ENCODE peak calls at places on chromosomes 11 and 22, in ten cellular contexts. One of them, this sample, is unnamed. For H3K4me1, the result is how much of the 10 kb centered on the place peaks cover.

GRCh38 chr11:47060807-47061206 is 115.9 kb downstream of the ARFGAP2 start:
- DNase-seq in neural progenitor cell: no peak
- DNase-seq in IMR-90: peak
- DNase-seq in breast epithelium: no peak
- DNase-seq in fibroblast of lung: no peak
- DNase-seq in CD8-positive, alpha-beta T cell: no peak
- DNase-seq in psoas muscle: no peak
- DNase-seq in A673: no peak
- DNase-seq in tibial nerve: no peak
- DNase-seq in lower lobe of right lung: no peak
- DNase-seq in this sample: no peak

GRCh38 chr22:35477911-35478582 is 62.6 kb upstream of the RASD2 start:
- DNase-seq in IMR-90: peak
- DNase-seq in breast epithelium: no peak
- DNase-seq in psoas muscle: peak
- DNase-seq in tibial nerve: no peak
- DNase-seq in A673: peak
- DNase-seq in lower lobe of right lung: no peak
- DNase-seq in fibroblast of lung: peak
- DNase-seq in CD8-positive, alpha-beta T cell: no peak
- DNase-seq in neural progenitor cell: no peak
- DNase-seq in this sample: no peak

GRCh38 chr11:80593981-80594380 is 1153.2 kb upstream of the TENM4 start:
- DNase-seq in psoas muscle: no peak
- DNase-seq in CD8-positive, alpha-beta T cell: no peak
- DNase-seq in tibial nerve: no peak
- DNase-seq in neural progenitor cell: no peak
- DNase-seq in A673: peak
- DNase-seq in lower lobe of right lung: no peak
- DNase-seq in fibroblast of lung: peak
- DNase-seq in breast epithelium: no peak
- DNase-seq in IMR-90: peak
- DNase-seq in this sample: no peak

GRCh38 chr11:33859306-33859705 is 32.6 kb downstream of the LMO2 start:
- DNase-seq in A673: no peak
- DNase-seq in CD8-positive, alpha-beta T cell: no peak
- DNase-seq in lower lobe of right lung: no peak
- DNase-seq in breast epithelium: no peak
- DNase-seq in fibroblast of lung: no peak
- DNase-seq in neural progenitor cell: no peak
- DNase-seq in psoas muscle: no peak
- DNase-seq in tibial nerve: no peak
- DNase-seq in IMR-90: no peak
- DNase-seq in this sample: no peak

GRCh38 chr22:48897638-48897954 is 930.1 kb downstream of the BRD1 start:
- DNase-seq in fibroblast of lung: no peak
- DNase-seq in neural progenitor cell: no peak
- DNase-seq in CD8-positive, alpha-beta T cell: no peak
- DNase-seq in IMR-90: no peak
- DNase-seq in lower lobe of right lung: no peak
- DNase-seq in tibial nerve: no peak
- DNase-seq in psoas muscle: no peak
- DNase-seq in breast epithelium: no peak
- DNase-seq in A673: no peak
- DNase-seq in this sample: peak

GRCh38 chr11:2769779-2770555 is 70.2 kb upstream of the KCNQ1OT1 start:
- DNase-seq in breast epithelium: peak
- DNase-seq in IMR-90: no peak
- DNase-seq in fibroblast of lung: no peak
- DNase-seq in neural progenitor cell: no peak
- DNase-seq in lower lobe of right lung: peak
- DNase-seq in psoas muscle: no peak
- DNase-seq in tibial nerve: peak
- DNase-seq in CD8-positive, alpha-beta T cell: peak
- DNase-seq in A673: no peak
- DNase-seq in this sample: peak

GRCh38 chr11:70229737-70230136 is 26.6 kb downstream of the FADD start:
- DNase-seq in psoas muscle: no peak
- DNase-seq in breast epithelium: no peak
- DNase-seq in tibial nerve: no peak
- DNase-seq in fibroblast of lung: no peak
- DNase-seq in IMR-90: no peak
- DNase-seq in lower lobe of right lung: no peak
- DNase-seq in A673: no peak
- DNase-seq in CD8-positive, alpha-beta T cell: no peak
- DNase-seq in neural progenitor cell: no peak
- DNase-seq in this sample: no peak

GRCh38 chr22:24426436-24426835 is 963 bp upstream of the ADORA2A start:
- DNase-seq in fibroblast of lung: no peak
- DNase-seq in CD8-positive, alpha-beta T cell: no peak
- DNase-seq in tibial nerve: no peak
- DNase-seq in neural progenitor cell: no peak
- DNase-seq in IMR-90: no peak
- DNase-seq in A673: no peak
- DNase-seq in lower lobe of right lung: no peak
- DNase-seq in breast epithelium: no peak
- DNase-seq in psoas muscle: no peak
- DNase-seq in this sample: no peak

GRCh38 chr22:41563051-41563711 is 2.4 kb downstream of the CSDC2 start:
- DNase-seq in neural progenitor cell: no peak
- DNase-seq in A673: no peak
- DNase-seq in psoas muscle: no peak
- DNase-seq in lower lobe of right lung: no peak
- DNase-seq in tibial nerve: no peak
- DNase-seq in IMR-90: peak
- DNase-seq in fibroblast of lung: peak
- DNase-seq in breast epithelium: no peak
- DNase-seq in CD8-positive, alpha-beta T cell: no peak
- DNase-seq in this sample: no peak

GRCh38 chr22:41561788-41562187 is 978 bp downstream of the CSDC2 start:
- DNase-seq in neural progenitor cell: no peak
- DNase-seq in fibroblast of lung: no peak
- DNase-seq in lower lobe of right lung: no peak
- DNase-seq in CD8-positive, alpha-beta T cell: no peak
- DNase-seq in psoas muscle: no peak
- DNase-seq in tibial nerve: no peak
- DNase-seq in breast epithelium: no peak
- DNase-seq in IMR-90: no peak
- DNase-seq in A673: peak
- DNase-seq in this sample: no peak

GRCh38 chr22:41564563-41564962 is 3.8 kb downstream of the CSDC2 start:
- DNase-seq in breast epithelium: no peak
- DNase-seq in lower lobe of right lung: no peak
- DNase-seq in tibial nerve: no peak
- DNase-seq in IMR-90: peak
- DNase-seq in psoas muscle: no peak
- DNase-seq in CD8-positive, alpha-beta T cell: no peak
- DNase-seq in fibroblast of lung: no peak
- DNase-seq in A673: no peak
- DNase-seq in neural progenitor cell: no peak
- DNase-seq in this sample: no peak

GRCh38 chr22:41561335-41561734 is 525 bp downstream of the CSDC2 start:
- DNase-seq in IMR-90: no peak
- DNase-seq in fibroblast of lung: no peak
- DNase-seq in tibial nerve: no peak
- DNase-seq in psoas muscle: no peak
- DNase-seq in neural progenitor cell: peak
- DNase-seq in breast epithelium: no peak
- DNase-seq in A673: no peak
- DNase-seq in lower lobe of right lung: no peak
- DNase-seq in CD8-positive, alpha-beta T cell: no peak
- DNase-seq in this sample: no peak

GRCh38 chr22:41562461-41562860 is 1.7 kb downstream of the CSDC2 start:
- DNase-seq in fibroblast of lung: no peak
- DNase-seq in psoas muscle: no peak
- DNase-seq in IMR-90: no peak
- DNase-seq in lower lobe of right lung: no peak
- DNase-seq in CD8-positive, alpha-beta T cell: no peak
- DNase-seq in neural progenitor cell: no peak
- DNase-seq in A673: no peak
- DNase-seq in tibial nerve: no peak
- DNase-seq in breast epithelium: no peak
- DNase-seq in this sample: no peak
- H3K27ac ChIP-seq in fibroblast of lung: peak
- H3K27ac ChIP-seq in psoas muscle: no peak
- H3K27ac ChIP-seq in IMR-90: peak
- H3K27ac ChIP-seq in lower lobe of right lung: no peak
- H3K27ac ChIP-seq in CD8-positive, alpha-beta T cell: no peak
- H3K27ac ChIP-seq in neural progenitor cell: no peak
- H3K27ac ChIP-seq in A673: peak
- H3K27ac ChIP-seq in tibial nerve: no peak
- H3K27ac ChIP-seq in breast epithelium: peak
- H3K27ac ChIP-seq in this sample: no peak

GRCh38 chr22:45548441-45548840 is 45.8 kb downstream of the FBLN1 start:
- DNase-seq in psoas muscle: no peak
- DNase-seq in IMR-90: no peak
- DNase-seq in tibial nerve: no peak
- DNase-seq in neural progenitor cell: no peak
- DNase-seq in breast epithelium: no peak
- DNase-seq in fibroblast of lung: no peak
- DNase-seq in lower lobe of right lung: no peak
- DNase-seq in CD8-positive, alpha-beta T cell: no peak
- DNase-seq in A673: no peak
- DNase-seq in this sample: no peak

GRCh38 chr22:45549739-45550138 is 47.1 kb downstream of the FBLN1 start:
- DNase-seq in psoas muscle: no peak
- DNase-seq in breast epithelium: no peak
- DNase-seq in tibial nerve: no peak
- DNase-seq in CD8-positive, alpha-beta T cell: no peak
- DNase-seq in A673: no peak
- DNase-seq in fibroblast of lung: peak
- DNase-seq in neural progenitor cell: no peak
- DNase-seq in IMR-90: no peak
- DNase-seq in lower lobe of right lung: no peak
- DNase-seq in this sample: no peak

GRCh38 chr22:45550416-45550815 is 47.7 kb downstream of the FBLN1 start:
- DNase-seq in A673: no peak
- DNase-seq in IMR-90: no peak
- DNase-seq in neural progenitor cell: no peak
- DNase-seq in fibroblast of lung: no peak
- DNase-seq in lower lobe of right lung: no peak
- DNase-seq in breast epithelium: no peak
- DNase-seq in psoas muscle: no peak
- DNase-seq in tibial nerve: no peak
- DNase-seq in CD8-positive, alpha-beta T cell: no peak
- DNase-seq in this sample: no peak

GRCh38 chr22:45550891-45551290 is 48.2 kb downstream of the FBLN1 start:
- DNase-seq in A673: no peak
- DNase-seq in neural progenitor cell: no peak
- DNase-seq in lower lobe of right lung: no peak
- DNase-seq in IMR-90: no peak
- DNase-seq in breast epithelium: no peak
- DNase-seq in fibroblast of lung: no peak
- DNase-seq in psoas muscle: no peak
- DNase-seq in tibial nerve: no peak
- DNase-seq in CD8-positive, alpha-beta T cell: no peak
- DNase-seq in this sample: no peak

DNA sequence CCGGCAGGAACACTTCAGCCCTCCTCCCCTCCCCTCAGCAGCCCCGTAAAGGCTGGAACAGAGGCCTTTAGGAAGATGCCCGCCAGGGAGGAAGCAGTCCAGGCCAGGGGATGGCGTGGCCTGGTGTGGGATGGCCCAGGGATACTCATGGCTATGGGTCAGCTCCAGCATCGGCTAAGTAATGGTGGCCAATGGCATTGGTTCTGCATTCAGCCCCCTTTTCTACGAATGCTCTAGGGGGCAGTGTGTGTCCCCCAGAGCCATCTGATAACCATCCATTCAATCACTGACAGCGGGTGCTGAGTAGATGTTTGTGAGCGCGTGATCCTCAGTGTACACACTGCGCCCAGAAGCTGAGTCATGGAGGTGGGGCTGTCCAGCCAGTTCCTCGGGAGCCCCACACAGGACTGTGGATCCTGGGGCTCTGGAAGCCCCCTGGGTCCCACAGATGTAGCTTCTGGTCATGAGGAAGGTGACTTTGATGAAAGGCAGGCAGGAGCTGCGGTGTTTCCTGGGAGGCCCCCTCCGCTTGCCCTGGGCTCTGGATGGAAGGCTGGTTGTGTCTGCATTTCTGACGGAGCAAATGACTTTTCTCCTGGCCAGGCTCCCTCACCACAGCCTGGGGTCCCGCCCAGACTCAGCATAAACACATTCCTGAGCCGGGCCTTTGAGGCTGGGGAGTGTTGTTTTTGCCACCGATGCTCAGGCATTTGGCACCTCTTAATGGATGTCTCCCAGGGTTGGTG is 46.5 kb downstream of the FBLN1 start:
- DNase-seq in IMR-90: peak
- DNase-seq in neural progenitor cell: peak
- DNase-seq in A673: peak
- DNase-seq in CD8-positive, alpha-beta T cell: no peak
- DNase-seq in lower lobe of right lung: no peak
- DNase-seq in fibroblast of lung: peak
- DNase-seq in psoas muscle: peak
- DNase-seq in breast epithelium: no peak
- DNase-seq in tibial nerve: no peak
- DNase-seq in this sample: no peak
- TF ChIP-seq CTCF in IMR-90: peak
- TF ChIP-seq CTCF in neural progenitor cell: peak
- TF ChIP-seq CTCF in A673: peak
- TF ChIP-seq CTCF in CD8-positive, alpha-beta T cell: no peak
- TF ChIP-seq CTCF in lower lobe of right lung: peak
- TF ChIP-seq CTCF in fibroblast of lung: peak
- TF ChIP-seq CTCF in psoas muscle: peak
- TF ChIP-seq CTCF in breast epithelium: no peak
- TF ChIP-seq CTCF in tibial nerve: no peak
- TF ChIP-seq CTCF in this sample: peak

GRCh38 chr11:12701815-12702214 is 27.6 kb downstream of the TEAD1 start:
- DNase-seq in breast epithelium: no peak
- DNase-seq in neural progenitor cell: no peak
- DNase-seq in IMR-90: no peak
- DNase-seq in A673: no peak
- DNase-seq in tibial nerve: no peak
- DNase-seq in psoas muscle: no peak
- DNase-seq in fibroblast of lung: no peak
- DNase-seq in CD8-positive, alpha-beta T cell: no peak
- DNase-seq in lower lobe of right lung: no peak
- DNase-seq in this sample: no peak

GRCh38 chr11:12705874-12706273 is 31.7 kb downstream of the TEAD1 start:
- DNase-seq in A673: no peak
- DNase-seq in tibial nerve: no peak
- DNase-seq in lower lobe of right lung: no peak
- DNase-seq in psoas muscle: no peak
- DNase-seq in breast epithelium: no peak
- DNase-seq in IMR-90: no peak
- DNase-seq in neural progenitor cell: no peak
- DNase-seq in CD8-positive, alpha-beta T cell: no peak
- DNase-seq in fibroblast of lung: peak
- DNase-seq in this sample: no peak

GRCh38 chr11:12706531-12707499 is 32.6 kb downstream of the TEAD1 start:
- DNase-seq in CD8-positive, alpha-beta T cell: no peak
- DNase-seq in breast epithelium: no peak
- DNase-seq in neural progenitor cell: no peak
- DNase-seq in psoas muscle: no peak
- DNase-seq in lower lobe of right lung: no peak
- DNase-seq in tibial nerve: no peak
- DNase-seq in fibroblast of lung: peak
- DNase-seq in A673: no peak
- DNase-seq in IMR-90: no peak
- DNase-seq in this sample: no peak

GRCh38 chr11:12704049-12704448 is 29.8 kb downstream of the TEAD1 start:
- DNase-seq in A673: no peak
- DNase-seq in IMR-90: peak
- DNase-seq in fibroblast of lung: peak
- DNase-seq in neural progenitor cell: no peak
- DNase-seq in lower lobe of right lung: no peak
- DNase-seq in psoas muscle: no peak
- DNase-seq in CD8-positive, alpha-beta T cell: no peak
- DNase-seq in breast epithelium: no peak
- DNase-seq in tibial nerve: no peak
- DNase-seq in this sample: no peak

DNA sequence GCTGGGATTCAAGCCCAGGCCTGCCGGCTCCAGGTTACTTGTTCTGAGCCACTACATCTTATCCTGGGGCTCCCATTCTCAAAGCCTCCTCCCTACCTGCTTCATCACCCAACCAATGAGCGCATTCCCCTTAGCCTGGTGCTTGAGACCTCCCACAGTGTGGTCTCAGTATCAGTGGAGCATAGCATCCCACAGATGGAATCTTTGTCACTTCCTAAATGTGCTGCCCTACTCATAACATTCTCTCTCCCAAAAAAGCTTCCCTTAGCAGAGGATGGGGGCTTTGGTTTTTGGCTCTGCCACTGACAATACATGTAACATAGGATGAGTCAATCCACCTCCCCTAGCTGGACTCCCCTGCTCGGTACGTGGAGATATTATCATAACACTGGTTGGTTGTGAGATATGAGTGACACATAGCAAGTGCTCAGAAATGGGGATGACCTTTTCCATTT is 28.8 kb downstream of the TEAD1 start:
- DNase-seq in breast epithelium: no peak
- DNase-seq in fibroblast of lung: no peak
- DNase-seq in lower lobe of right lung: no peak
- DNase-seq in neural progenitor cell: no peak
- DNase-seq in CD8-positive, alpha-beta T cell: no peak
- DNase-seq in tibial nerve: no peak
- DNase-seq in psoas muscle: no peak
- DNase-seq in IMR-90: peak
- DNase-seq in A673: no peak
- DNase-seq in this sample: no peak
- H3K4me1 ChIP-seq in breast epithelium: under half
- H3K4me1 ChIP-seq in fibroblast of lung: under half
- H3K4me1 ChIP-seq in lower lobe of right lung: half or more
- H3K4me1 ChIP-seq in neural progenitor cell: half or more
- H3K4me1 ChIP-seq in CD8-positive, alpha-beta T cell: under half
- H3K4me1 ChIP-seq in tibial nerve: under half
- H3K4me1 ChIP-seq in psoas muscle: half or more
- H3K4me1 ChIP-seq in IMR-90: under half
- H3K4me1 ChIP-seq in A673: under half
- H3K4me1 ChIP-seq in this sample: half or more

GRCh38 chr11:13721760-13722159 is 53.3 kb downstream of the FAR1 start:
- DNase-seq in IMR-90: no peak
- DNase-seq in A673: no peak
- DNase-seq in tibial nerve: no peak
- DNase-seq in lower lobe of right lung: no peak
- DNase-seq in CD8-positive, alpha-beta T cell: no peak
- DNase-seq in fibroblast of lung: peak
- DNase-seq in psoas muscle: no peak
- DNase-seq in neural progenitor cell: no peak
- DNase-seq in breast epithelium: no peak
- DNase-seq in this sample: no peak

GRCh38 chr11:13717331-13717730 is 48.9 kb downstream of the FAR1 start:
- DNase-seq in fibroblast of lung: peak
- DNase-seq in neural progenitor cell: no peak
- DNase-seq in A673: no peak
- DNase-seq in tibial nerve: no peak
- DNase-seq in breast epithelium: no peak
- DNase-seq in IMR-90: peak
- DNase-seq in CD8-positive, alpha-beta T cell: no peak
- DNase-seq in lower lobe of right lung: no peak
- DNase-seq in psoas muscle: no peak
- DNase-seq in this sample: no peak

GRCh38 chr11:13726456-13726855 is 58.0 kb downstream of the FAR1 start:
- DNase-seq in tibial nerve: no peak
- DNase-seq in neural progenitor cell: no peak
- DNase-seq in breast epithelium: no peak
- DNase-seq in A673: no peak
- DNase-seq in psoas muscle: no peak
- DNase-seq in lower lobe of right lung: no peak
- DNase-seq in CD8-positive, alpha-beta T cell: no peak
- DNase-seq in IMR-90: no peak
- DNase-seq in fibroblast of lung: no peak
- DNase-seq in this sample: no peak

GRCh38 chr11:13718394-13718793 is 49.9 kb downstream of the FAR1 start:
- DNase-seq in IMR-90: no peak
- DNase-seq in fibroblast of lung: no peak
- DNase-seq in lower lobe of right lung: no peak
- DNase-seq in A673: no peak
- DNase-seq in breast epithelium: no peak
- DNase-seq in neural progenitor cell: no peak
- DNase-seq in psoas muscle: no peak
- DNase-seq in CD8-positive, alpha-beta T cell: no peak
- DNase-seq in tibial nerve: no peak
- DNase-seq in this sample: no peak

GRCh38 chr11:13720940-13721339 is 52.5 kb downstream of the FAR1 start:
- DNase-seq in A673: no peak
- DNase-seq in breast epithelium: no peak
- DNase-seq in psoas muscle: no peak
- DNase-seq in CD8-positive, alpha-beta T cell: no peak
- DNase-seq in IMR-90: no peak
- DNase-seq in fibroblast of lung: no peak
- DNase-seq in lower lobe of right lung: no peak
- DNase-seq in tibial nerve: no peak
- DNase-seq in neural progenitor cell: no peak
- DNase-seq in this sample: no peak
- H3K27ac ChIP-seq in A673: no peak
- H3K27ac ChIP-seq in breast epithelium: no peak
- H3K27ac ChIP-seq in psoas muscle: no peak
- H3K27ac ChIP-seq in CD8-positive, alpha-beta T cell: no peak
- H3K27ac ChIP-seq in IMR-90: no peak
- H3K27ac ChIP-seq in fibroblast of lung: no peak
- H3K27ac ChIP-seq in lower lobe of right lung: no peak
- H3K27ac ChIP-seq in tibial nerve: no peak
- H3K27ac ChIP-seq in neural progenitor cell: no peak
- H3K27ac ChIP-seq in this sample: no peak